ENCODE peak calls at places on chromosomes 3 and 15, in ten cellular contexts. D, M, L, K, V, E, T, J, N and F are unnamed samples.
A peak's percentile ranks its signal among the peaks of the same experiment; 100 is the strongest.

GRCh38 chr3:55795736-55796135 is 308.6 kb upstream of the WNT5A start:
- DNase-seq in D (no peak), M (no peak), L (no peak), K (no peak), V (no peak), E (no peak), T (no peak), J (no peak), N (peak; percentile 16), F (no peak)

GRCh38 chr15:78394981-78395619 is 42.9 kb upstream of the IREB2 start:
- DNase-seq in D (no peak), M (no peak), L (no peak), K (no peak), V (no peak), E (no peak), T (no peak), J (no peak), N (no peak), F (no peak)

GRCh38 chr3:51967384-51968174 is at the start of gene PCBP4:
- DNase-seq in D (no peak), M (no peak), L (peak; percentile 32), K (no peak), V (peak; percentile 25), E (peak; percentile 90), T (peak; percentile 84), J (peak; percentile 62), N (peak; percentile 84), F (peak; percentile 89)

GRCh38 chr15:67146875-67147381 is 81.5 kb downstream of the SMAD3 start:
- DNase-seq in D (peak; percentile 89), M (no peak), L (peak; percentile 28), K (no peak), V (peak; percentile 16), E (peak; percentile 80), T (no peak), J (peak; percentile 82), N (no peak), F (no peak)

GRCh38 chr3:40719660-40720287 is 195.0 kb downstream of the ZNF621 start:
- DNase-seq in D (no peak), M (peak; percentile 68), L (no peak), K (no peak), V (no peak), E (no peak), T (no peak), J (no peak), N (peak; percentile 72), F (no peak)

GRCh38 chr3:107993771-107994170 is 97.1 kb downstream of the CD47 start:
- DNase-seq in D (no peak), M (no peak), L (no peak), K (no peak), V (no peak), E (peak; percentile 78), T (no peak), J (no peak), N (no peak), F (no peak)

GRCh38 chr3:157154563-157155333 is 5.2 kb downstream of the CCNL1 start:
- DNase-seq in D (no peak), M (no peak), L (no peak), K (no peak), V (no peak), E (no peak), T (no peak), J (no peak), N (no peak), F (no peak)

GRCh38 chr15:69559440-69560215 is 107.0 kb downstream of the RPLP1 start:
- DNase-seq in D (no peak), M (no peak), L (no peak), K (no peak), V (no peak), E (peak; percentile 48), T (no peak), J (no peak), N (no peak), F (no peak)

GRCh38 chr15:40871749-40872617 is 2.1 kb downstream of the RHOV start:
- DNase-seq in D (no peak), M (no peak), L (no peak), K (no peak), V (no peak), E (no peak), T (no peak), J (peak; percentile 77), N (peak; percentile 98), F (no peak)

GRCh38 chr3:55701997-55702396 is 214.9 kb upstream of the WNT5A start:
- DNase-seq in D (no peak), M (no peak), L (no peak), K (no peak), V (no peak), E (no peak), T (no peak), J (no peak), N (no peak), F (no peak)

GRCh38 chr3:182618981-182619591 is 174.2 kb upstream of the ATP11B start:
- DNase-seq in D (no peak), M (peak; percentile 95), L (no peak), K (no peak), V (no peak), E (no peak), T (no peak), J (no peak), N (no peak), F (no peak)

GRCh38 chr15:26772588-26773484 is at the start of gene GABRB3:
- DNase-seq in D (peak; percentile 47), M (no peak), L (no peak), K (no peak), V (no peak), E (peak; percentile 61), T (peak; percentile 16), J (no peak), N (peak; percentile 70), F (peak; percentile 60)

GRCh38 chr3:71064288-71064975 is 519.1 kb downstream of the FOXP1 start:
- DNase-seq in D (peak; percentile 33), M (no peak), L (peak; percentile 76), K (no peak), V (peak; percentile 50), E (peak; percentile 83), T (no peak), J (peak; percentile 62), N (peak; percentile 51), F (peak; percentile 56)

GRCh38 chr3:22942988-22943387 is 260.1 kb upstream of the UBE2E2 start:
- DNase-seq in D (no peak), M (no peak), L (no peak), K (no peak), V (no peak), E (no peak), T (no peak), J (no peak), N (no peak), F (no peak)

GRCh38 chr3:155912574-155913190 is 42.2 kb downstream of the GMPS start:
- DNase-seq in D (no peak), M (no peak), L (no peak), K (no peak), V (no peak), E (peak; percentile 51), T (no peak), J (no peak), N (no peak), F (no peak)

GRCh38 chr15:56286213-56286612 is 42.5 kb upstream of the RFX7 start:
- DNase-seq in D (no peak), M (no peak), L (no peak), K (no peak), V (no peak), E (no peak), T (no peak), J (peak; percentile 12), N (no peak), F (no peak)

GRCh38 chr3:102068327-102068726 is 219.0 kb downstream of the NFKBIZ start:
- DNase-seq in D (no peak), M (no peak), L (no peak), K (no peak), V (no peak), E (no peak), T (no peak), J (no peak), N (no peak), F (no peak)

GRCh38 chr3:64031540-64032533 is 8.5 kb upstream of the PSMD6 start:
- DNase-seq in D (no peak), M (no peak), L (no peak), K (no peak), V (no peak), E (no peak), T (no peak), J (no peak), N (no peak), F (no peak)

GRCh38 chr15:77548608-77549551 is 83.8 kb downstream of the LINGO1 start:
- DNase-seq in D (no peak), M (no peak), L (no peak), K (no peak), V (no peak), E (no peak), T (no peak), J (no peak), N (no peak), F (no peak)

GRCh38 chr3:5012398-5012797 is 33.2 kb downstream of the BHLHE40 start:
- DNase-seq in D (no peak), M (no peak), L (no peak), K (no peak), V (no peak), E (no peak), T (no peak), J (no peak), N (no peak), F (no peak)

GRCh38 chr3:14435175-14436011 is 33.0 kb downstream of the SLC6A6 start:
- DNase-seq in D (no peak), M (no peak), L (no peak), K (no peak), V (no peak), E (peak; percentile 88), T (peak; percentile 26), J (no peak), N (no peak), F (no peak)

GRCh38 chr3:46756642-46757041 is 39.0 kb upstream of the PRSS50 start:
- DNase-seq in D (no peak), M (no peak), L (no peak), K (no peak), V (no peak), E (no peak), T (no peak), J (no peak), N (no peak), F (no peak)

GRCh38 chr15:59329570-59330350 is 42.9 kb downstream of the MYO1E start:
- DNase-seq in D (peak; percentile 88), M (no peak), L (no peak), K (no peak), V (no peak), E (peak; percentile 84), T (no peak), J (no peak), N (peak; percentile 55), F (no peak)

GRCh38 chr3:49799761-49800160 is at the start of gene CDHR4:
- DNase-seq in D (peak; percentile 89), M (no peak), L (no peak), K (no peak), V (no peak), E (peak; percentile 95), T (no peak), J (no peak), N (no peak), F (no peak)

GRCh38 chr3:12916159-12916558 is 74.8 kb upstream of the RPL32 start:
- DNase-seq in D (no peak), M (no peak), L (peak; percentile 67), K (no peak), V (no peak), E (no peak), T (no peak), J (peak; percentile 20), N (no peak), F (no peak)

GRCh38 chr15:101198820-101199219 is 53.0 kb downstream of the CHSY1 start:
- DNase-seq in D (no peak), M (no peak), L (no peak), K (no peak), V (no peak), E (no peak), T (no peak), J (no peak), N (no peak), F (no peak)

GRCh38 chr3:139770577-139770976 is 92.8 kb upstream of the NMNAT3 start:
- DNase-seq in D (no peak), M (no peak), L (no peak), K (no peak), V (no peak), E (no peak), T (no peak), J (no peak), N (no peak), F (no peak)